ENCODE peak calls at places on chromosome 10, in nine cellular contexts. V is HFF-Myc, T is GM13976, U is HepG2, R is progenitor cell of endocrine pancreas, I is BE2C, W is A673, O is AG09319, Y is neural crest cell. P is an unnamed sample.

GRCh38 chr10:44589181-44589884 is 204.4 kb upstream of the CXCL12 start:
- DNase-seq in V (no peak), T (no peak), U (no peak), R (no peak), I (no peak), W (no peak), O (no peak), Y (no peak), P (no peak)

GRCh38 chr10:7306147-7306546 is 104.7 kb downstream of the SFMBT2 start:
- DNase-seq in V (no peak), T (no peak), U (no peak), R (no peak), I (no peak), W (no peak), O (no peak), Y (no peak), P (no peak)

GRCh38 chr10:51162002-51162401 is 87.7 kb downstream of the PRKG1 start:
- DNase-seq in V (no peak), T (no peak), U (no peak), R (no peak), I (no peak), W (no peak), O (no peak), Y (no peak), P (no peak)

GRCh38 chr10:76015245-76015644 is 583.8 kb downstream of the LRMDA start:
- DNase-seq in V (no peak), T (no peak), U (no peak), R (no peak), I (no peak), W (no peak), O (no peak), Y (no peak), P (no peak)

GRCh38 chr10:59524373-59524772 is 162.0 kb upstream of the FAM13C start:
- DNase-seq in V (no peak), T (no peak), U (no peak), R (no peak), I (no peak), W (no peak), O (no peak), Y (no peak), P (no peak)

GRCh38 chr10:125035588-125036298 is 93.8 kb downstream of the ZRANB1 start:
- DNase-seq in V (no peak), T (no peak), U (no peak), R (no peak), I (peak), W (no peak), O (no peak), Y (no peak), P (no peak)

GRCh38 chr10:58950618-58951017 is 225.8 kb upstream of the PHYHIPL start:
- DNase-seq in V (no peak), T (no peak), U (peak), R (no peak), I (no peak), W (no peak), O (no peak), Y (no peak), P (no peak)

GRCh38 chr10:52213511-52213831 is 100.6 kb upstream of the DKK1 start:
- DNase-seq in V (no peak), T (no peak), U (peak), R (no peak), I (no peak), W (no peak), O (no peak), Y (no peak), P (no peak)

GRCh38 chr10:71081912-71082311 is 130.5 kb upstream of the UNC5B start:
- DNase-seq in V (no peak), T (peak), U (no peak), R (peak), I (no peak), W (no peak), O (no peak), Y (no peak), P (no peak)

GRCh38 chr10:30028006-30028441 is 31.4 kb downstream of the JCAD start:
- DNase-seq in V (no peak), T (peak), U (no peak), R (no peak), I (no peak), W (no peak), O (no peak), Y (no peak), P (no peak)

GRCh38 chr10:48614481-48615383 is 9.9 kb upstream of the ARHGAP22 start:
- DNase-seq in V (no peak), T (no peak), U (no peak), R (no peak), I (no peak), W (no peak), O (peak), Y (no peak), P (no peak)

GRCh38 chr10:29332061-29332760 is 43.3 kb downstream of the LYZL1 start:
- DNase-seq in V (no peak), T (no peak), U (no peak), R (no peak), I (no peak), W (no peak), O (no peak), Y (no peak), P (no peak)

GRCh38 chr10:63767512-63767911 is 246.3 kb downstream of the REEP3 start:
- DNase-seq in V (no peak), T (no peak), U (peak), R (no peak), I (no peak), W (peak), O (no peak), Y (no peak), P (peak)

GRCh38 chr10:75111906-75112703 is 649 bp downstream of the SAMD8 start:
- DNase-seq in V (no peak), T (peak), U (peak), R (no peak), I (peak), W (peak), O (no peak), Y (peak), P (peak)

GRCh38 chr10:27341001-27341400 is 100.4 kb upstream of the ACBD5 start:
- DNase-seq in V (no peak), T (no peak), U (peak), R (no peak), I (no peak), W (no peak), O (no peak), Y (no peak), P (no peak)

GRCh38 chr10:20871970-20872369 is 25.1 kb downstream of the NEBL start:
- DNase-seq in V (no peak), T (no peak), U (no peak), R (no peak), I (no peak), W (no peak), O (no peak), Y (no peak), P (no peak)

GRCh38 chr10:15266117-15266516 is 97.6 kb upstream of the NMT2 start:
- DNase-seq in V (no peak), T (no peak), U (no peak), R (no peak), I (no peak), W (no peak), O (no peak), Y (no peak), P (no peak)

GRCh38 chr10:48973065-48973464 is 33.4 kb upstream of the LRRC18 start:
- DNase-seq in V (no peak), T (no peak), U (no peak), R (no peak), I (no peak), W (no peak), O (no peak), Y (no peak), P (no peak)

GRCh38 chr10:35398355-35398754 is 62.0 kb downstream of the CCNY start:
- DNase-seq in V (no peak), T (no peak), U (no peak), R (no peak), I (no peak), W (no peak), O (peak), Y (no peak), P (no peak)

GRCh38 chr10:4506087-4506486 is 319.9 kb upstream of the AKR1E2 start:
- DNase-seq in V (no peak), T (no peak), U (no peak), R (no peak), I (no peak), W (no peak), O (no peak), Y (no peak), P (no peak)

GRCh38 chr10:1411956-1412355 is 325.4 kb downstream of the ADARB2 start:
- DNase-seq in V (no peak), T (no peak), U (no peak), R (no peak), I (no peak), W (no peak), O (no peak), Y (no peak), P (no peak)

GRCh38 chr10:23422003-23422411 is 16.9 kb upstream of the OTUD1 start:
- DNase-seq in V (no peak), T (no peak), U (no peak), R (no peak), I (no peak), W (no peak), O (no peak), Y (no peak), P (no peak)

GRCh38 chr10:131668903-131669302 is 231.9 kb upstream of the PPP2R2D start:
- DNase-seq in V (no peak), T (no peak), U (no peak), R (no peak), I (no peak), W (no peak), O (no peak), Y (no peak), P (no peak)

GRCh38 chr10:73376679-73377078 is 18.0 kb upstream of the CFAP70 start:
- DNase-seq in V (no peak), T (no peak), U (no peak), R (no peak), I (no peak), W (no peak), O (no peak), Y (no peak), P (no peak)

GRCh38 chr10:75102830-75103673 is 8.4 kb upstream of the SAMD8 start:
- DNase-seq in V (no peak), T (no peak), U (no peak), R (no peak), I (no peak), W (no peak), O (no peak), Y (no peak), P (no peak)

GRCh38 chr10:130458509-130458908 is 322.3 kb downstream of the GLRX3 start:
- DNase-seq in V (no peak), T (no peak), U (no peak), R (no peak), I (no peak), W (no peak), O (no peak), Y (no peak), P (no peak)

GRCh38 chr10:86087716-86088115 is 278.9 kb downstream of the GRID1 start:
- DNase-seq in V (no peak), T (no peak), U (no peak), R (no peak), I (no peak), W (no peak), O (no peak), Y (no peak), P (no peak)

GRCh38 chr10:30494558-30494957 is 60.6 kb downstream of the MAP3K8 start:
- DNase-seq in V (no peak), T (no peak), U (no peak), R (no peak), I (no peak), W (no peak), O (no peak), Y (no peak), P (no peak)

GRCh38 chr10:111677747-111678146 is 505.8 kb downstream of the GPAM start:
- DNase-seq in V (no peak), T (no peak), U (no peak), R (no peak), I (peak), W (peak), O (no peak), Y (no peak), P (no peak)

GRCh38 chr10:131929122-131929845 is 28.5 kb downstream of the PPP2R2D start:
- DNase-seq in V (no peak), T (peak), U (no peak), R (no peak), I (no peak), W (no peak), O (no peak), Y (no peak), P (peak)

GRCh38 chr10:1367938-1368697 is 311.9 kb downstream of the WDR37 start:
- DNase-seq in V (no peak), T (no peak), U (no peak), R (no peak), I (no peak), W (no peak), O (no peak), Y (no peak), P (peak)

GRCh38 chr10:50636576-50636975 is 12.8 kb upstream of the SGMS1 start:
- DNase-seq in V (no peak), T (no peak), U (no peak), R (no peak), I (no peak), W (no peak), O (no peak), Y (no peak), P (no peak)

GRCh38 chr10:95485445-95485844 is 75.7 kb downstream of the SORBS1 start:
- DNase-seq in V (no peak), T (no peak), U (peak), R (no peak), I (no peak), W (no peak), O (no peak), Y (no peak), P (no peak)

GRCh38 chr10:44340557-44340956 is 44.3 kb downstream of the CXCL12 start:
- DNase-seq in V (no peak), T (no peak), U (no peak), R (no peak), I (no peak), W (no peak), O (no peak), Y (no peak), P (no peak)

GRCh38 chr10:103651783-103652476 is 158.4 kb downstream of the NEURL1 start:
- DNase-seq in V (no peak), T (no peak), U (peak), R (no peak), I (no peak), W (no peak), O (no peak), Y (no peak), P (no peak)

GRCh38 chr10:60188548-60188947 is 201.1 kb downstream of the ANK3 start:
- DNase-seq in V (no peak), T (no peak), U (no peak), R (no peak), I (no peak), W (no peak), O (no peak), Y (no peak), P (no peak)

DNA sequence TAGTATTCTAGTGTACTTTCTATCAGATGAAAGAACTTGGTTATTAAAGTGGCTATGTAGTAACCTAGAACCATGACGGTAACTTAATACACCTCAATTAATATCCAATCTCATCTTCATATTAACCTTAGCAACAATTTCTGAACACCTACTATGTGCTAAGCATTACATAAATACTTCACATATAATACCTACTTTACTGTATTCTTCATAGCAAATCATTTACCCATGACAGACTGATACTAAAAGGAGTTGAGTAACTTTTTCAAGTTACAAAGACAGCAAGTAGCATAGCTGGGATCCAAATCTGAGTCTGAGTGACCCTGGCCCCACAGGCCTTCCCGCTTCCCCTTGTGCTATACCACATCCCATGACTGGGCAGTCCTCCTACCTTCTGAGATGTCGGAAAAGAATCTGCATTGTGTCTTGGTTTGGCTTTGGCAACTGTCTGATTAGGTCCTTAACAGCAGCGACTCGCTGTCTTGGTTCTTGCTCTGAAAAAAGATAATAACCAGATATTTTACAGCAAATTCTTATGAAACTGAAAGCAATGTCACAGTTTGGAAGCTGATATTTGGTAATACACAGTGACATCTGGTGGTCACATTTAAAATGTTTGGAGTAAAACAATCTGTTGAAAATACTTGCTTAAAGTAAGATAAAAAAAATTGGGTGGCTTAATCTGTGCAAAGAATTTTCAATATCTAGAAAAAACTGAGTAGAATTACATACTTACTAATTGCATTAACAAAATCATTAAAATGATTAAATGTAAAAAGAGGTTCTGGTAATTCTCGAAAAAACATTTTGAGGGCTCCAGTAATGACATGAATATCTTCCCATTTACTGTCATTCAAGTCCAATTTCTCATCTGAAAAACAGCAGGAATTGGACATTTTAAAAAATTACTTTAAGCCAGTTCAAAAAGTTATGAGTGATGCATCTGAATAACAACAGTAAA is 120.1 kb downstream of the ARHGAP12 start:
- DNase-seq in V (peak), T (peak), U (peak), R (no peak), I (peak), W (peak), O (peak), Y (no peak), P (peak)
- TF ChIP-seq CTCF in V (peak), T (no peak), U (peak), R (peak), I (peak), W (peak), O (peak), Y (peak), P (no peak)

GRCh38 chr10:96670786-96671185 is 49.5 kb downstream of the PIK3AP1 start:
- DNase-seq in V (no peak), T (no peak), U (peak), R (no peak), I (no peak), W (no peak), O (no peak), Y (no peak), P (no peak)

GRCh38 chr10:96673318-96674099 is 46.8 kb downstream of the PIK3AP1 start:
- DNase-seq in V (no peak), T (no peak), U (peak), R (no peak), I (no peak), W (no peak), O (no peak), Y (no peak), P (peak)

GRCh38 chr10:96675846-96676245 is 44.5 kb downstream of the PIK3AP1 start:
- DNase-seq in V (no peak), T (no peak), U (peak), R (no peak), I (no peak), W (no peak), O (no peak), Y (no peak), P (no peak)

GRCh38 chr10:96671207-96671890 is 49.0 kb downstream of the PIK3AP1 start:
- DNase-seq in V (no peak), T (no peak), U (no peak), R (no peak), I (no peak), W (no peak), O (no peak), Y (no peak), P (no peak)

GRCh38 chr10:96672491-96673175 is 47.7 kb downstream of the PIK3AP1 start:
- DNase-seq in V (no peak), T (no peak), U (no peak), R (no peak), I (no peak), W (no peak), O (no peak), Y (no peak), P (no peak)
- TF ChIP-seq CTCF in V (no peak), T (no peak), U (no peak), R (no peak), I (no peak), W (no peak), O (no peak), Y (no peak), P (no peak)

DNA sequence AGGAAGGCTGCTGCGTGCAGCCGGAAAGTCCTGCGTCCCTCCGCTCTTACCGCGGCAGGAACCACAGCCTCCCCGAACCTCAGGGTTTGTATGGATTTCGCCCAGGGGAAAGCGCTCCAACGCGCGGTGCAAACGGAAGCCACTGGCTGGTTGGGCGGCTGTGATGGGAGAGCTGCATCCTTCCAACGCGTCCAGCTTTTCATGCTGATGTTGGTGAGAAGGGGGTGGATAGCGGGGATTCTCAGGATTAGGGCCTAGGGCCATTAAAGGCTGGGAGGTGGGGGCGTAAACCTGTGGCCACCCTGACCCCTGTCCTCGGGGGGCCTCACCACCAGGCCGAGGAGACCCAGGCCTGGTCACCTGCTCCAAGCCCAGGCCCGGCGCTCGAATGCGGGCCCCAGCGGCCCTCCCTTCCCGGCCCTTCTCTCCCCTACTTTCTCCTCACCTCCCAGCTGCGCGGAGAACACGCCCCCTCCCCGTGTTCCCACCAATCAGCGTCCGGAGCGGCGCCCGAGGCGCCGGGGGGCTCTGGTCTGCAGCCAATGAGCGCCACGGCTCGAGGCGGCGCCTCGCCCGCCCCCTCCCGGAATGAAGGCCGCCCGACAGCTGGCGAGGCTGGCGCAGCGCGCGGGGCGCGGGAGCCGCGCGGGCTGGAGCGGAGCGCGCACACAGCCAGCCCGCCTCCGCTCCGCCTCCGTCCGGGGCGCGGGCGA is 458 bp upstream of the NANOS1 start:
- DNase-seq in V (no peak), T (peak), U (peak), R (peak), I (peak), W (peak), O (peak), Y (peak), P (peak)
- TF ChIP-seq CTCF in V (no peak), T (peak), U (no peak), R (peak), I (no peak), W (no peak), O (no peak), Y (no peak), P (no peak)

GRCh38 chr10:100562008-100562672 is 26.4 kb downstream of the HIF1AN start:
- DNase-seq in V (peak), T (peak), U (peak), R (peak), I (peak), W (peak), O (no peak), Y (peak), P (peak)
- TF ChIP-seq CTCF in V (peak), T (peak), U (peak), R (no peak), I (peak), W (peak), O (peak), Y (peak), P (peak)

GRCh38 chr10:128116851-128117615 is 9.2 kb downstream of the MKI67 start:
- DNase-seq in V (no peak), T (no peak), U (no peak), R (no peak), I (no peak), W (no peak), O (no peak), Y (no peak), P (no peak)
- TF ChIP-seq CTCF in V (peak), T (peak), U (no peak), R (peak), I (peak), W (peak), O (no peak), Y (peak), P (no peak)

GRCh38 chr10:34384363-34384762 is 430.7 kb downstream of the PARD3 start:
- DNase-seq in V (no peak), T (no peak), U (no peak), R (no peak), I (no peak), W (no peak), O (no peak), Y (no peak), P (no peak)
- TF ChIP-seq CTCF in V (no peak), T (no peak), U (no peak), R (no peak), I (no peak), W (no peak), O (no peak), Y (no peak), P (no peak)

GRCh38 chr10:133388973-133389818 is 4.8 kb upstream of the MTG1 start:
- DNase-seq in V (no peak), T (peak), U (no peak), R (no peak), I (no peak), W (no peak), O (no peak), Y (no peak), P (peak)
- TF ChIP-seq CTCF in V (no peak), T (no peak), U (no peak), R (no peak), I (no peak), W (no peak), O (no peak), Y (no peak), P (no peak)

P was measured in GM20000.